ENCODE peak calls at places on chromosomes 13 and 19, in four cellular contexts. W is pancreas, T is dorsolateral prefrontal cortex, Z is GM23338. D is an unnamed sample.

GRCh38 chr13:112729408-112729807 is 39.6 kb downstream of the ATP11A start:
- DNase-seq in W (no peak), T (no peak), Z (no peak), D (no peak)

GRCh38 chr13:77184455-77184854 is 142.4 kb downstream of the MYCBP2 start:
- DNase-seq in T (no peak), W (no peak), Z (no peak), D (no peak)

GRCh38 chr13:46831588-46832194 is 34.7 kb upstream of the ESD start:
- DNase-seq in T (no peak), Z (peak; percentile 71), W (no peak), D (peak; percentile 34)

GRCh38 chr13:24097064-24097463 is 63.5 kb upstream of the SPATA13 start:
- DNase-seq in T (no peak), W (no peak), Z (no peak), D (no peak)

GRCh38 chr13:105377452-105377851 is 1158.0 kb downstream of the EFNB2 start:
- DNase-seq in W (no peak), Z (no peak), T (no peak), D (no peak)

GRCh38 chr13:27920677-27921420 is 1.0 kb downstream of the PDX1 start:
- DNase-seq in W (peak; percentile 62), Z (peak; percentile 52), T (no peak), D (no peak)

GRCh38 chr19:5099822-5100221 is 130.9 kb downstream of the KDM4B start:
- DNase-seq in W (no peak), T (no peak), Z (no peak), D (no peak)

GRCh38 chr13:51303063-51303552 is 36.4 kb upstream of the SERPINE3 start:
- DNase-seq in Z (peak; percentile 75), W (no peak), T (no peak), D (no peak)

GRCh38 chr13:26785845-26786630 is 25.5 kb upstream of the GPR12 start:
- DNase-seq in T (no peak), W (no peak), Z (peak; percentile 79), D (no peak)

GRCh38 chr19:48798937-48799336 is 11.9 kb downstream of the BCAT2 start:
- DNase-seq in W (no peak), Z (peak; percentile 77), T (no peak), D (no peak)

GRCh38 chr19:35545855-35546381 is 492 bp downstream of the TMEM147 start:
- DNase-seq in Z (peak; percentile 63), T (peak; percentile 53), W (no peak), D (peak; percentile 56)

GRCh38 chr19:39208175-39208795 is 4.2 kb upstream of the SYCN start:
- DNase-seq in T (no peak), Z (no peak), W (peak; percentile 56), D (no peak)

GRCh38 chr19:13526552-13526951 is 20.3 kb upstream of the CACNA1A start:
- DNase-seq in Z (peak; percentile 77), T (no peak), W (no peak), D (no peak)

GRCh38 chr19:38684078-38684861 is 36.8 kb downstream of the ACTN4 start:
- DNase-seq in Z (no peak), W (no peak), T (no peak), D (peak; percentile 96)

GRCh38 chr13:34347784-34348573 is 530.0 kb downstream of the RFC3 start:
- DNase-seq in W (no peak), Z (peak; percentile 27), T (no peak), D (no peak)

GRCh38 chr19:38878575-38879399 is 712 bp upstream of the RINL start:
- DNase-seq in T (no peak), Z (peak; percentile 41), W (peak; percentile 52), D (no peak)

GRCh38 chr19:55048446-55048845 is 10.4 kb upstream of the GP6 start:
- DNase-seq in W (no peak), Z (no peak), T (no peak), D (no peak)

GRCh38 chr19:17357078-17357666 is 19.8 kb downstream of the GTPBP3 start:
- DNase-seq in Z (no peak), T (no peak), W (no peak), D (no peak)

GRCh38 chr19:4633140-4633967 is 6.0 kb upstream of the TNFAIP8L1 start:
- DNase-seq in W (no peak), T (no peak), Z (peak; percentile 79), D (peak; percentile 63)

GRCh38 chr13:111210945-111211469 is 95.9 kb downstream of the ARHGEF7 start:
- DNase-seq in Z (no peak), W (no peak), T (no peak), D (no peak)

GRCh38 chr13:111212517-111212873 is 97.4 kb downstream of the ARHGEF7 start:
- DNase-seq in T (no peak), Z (no peak), W (no peak), D (no peak)

GRCh38 chr13:111210082-111210481 is 95.0 kb downstream of the ARHGEF7 start:
- DNase-seq in T (no peak), Z (no peak), W (no peak), D (no peak)

GRCh38 chr13:111210488-111210887 is 95.4 kb downstream of the ARHGEF7 start:
- DNase-seq in W (no peak), Z (no peak), T (peak; percentile 85), D (peak; percentile 57)

GRCh38 chr13:111211789-111212516 is 96.8 kb downstream of the ARHGEF7 start:
- DNase-seq in T (no peak), W (no peak), Z (peak; percentile 67), D (no peak)
- H3K27ac ChIP-seq in T (peak overlapping the region; percentile 94), W (no peak overlapping the region), Z (peak overlapping the region; percentile 81), D (no peak overlapping the region)

GRCh38 chr19:42635233-42635539 is 40.5 kb upstream of the CEACAM8 start:
- DNase-seq in T (no peak), W (peak; percentile 20), Z (no peak), D (no peak)
- TF ChIP-seq CTCF in T (no peak), W (no peak), Z (no peak), D (peak; percentile 20)

GRCh38 chr13:98979012-98979411 is 1.1 kb upstream of the DOCK9 start:
- DNase-seq in W (no peak), Z (no peak), T (no peak), D (no peak)
- H3K27ac ChIP-seq in W (no peak overlapping the region), Z (no peak overlapping the region), T (peak overlapping the region; percentile 99), D (no peak overlapping the region)

GRCh38 chr19:20565321-20566018 is at the start of gene ZNF737:
- DNase-seq in W (peak; percentile 99), T (peak; percentile 95), Z (peak; percentile 99), D (peak; percentile 73)
- TF ChIP-seq CTCF in W (no peak), T (peak; percentile 24), Z (peak; percentile 24), D (no peak)

GRCh38 chr19:46453661-46454060 is 17.7 kb downstream of the PNMA8A start:
- DNase-seq in T (no peak), Z (no peak), W (no peak), D (no peak)

GRCh38 chr19:46454244-46454643 is 17.1 kb downstream of the PNMA8A start:
- DNase-seq in Z (no peak), W (no peak), T (no peak), D (no peak)

GRCh38 chr19:46461537-46461936 is 9.8 kb downstream of the PNMA8A start:
- DNase-seq in T (no peak), W (no peak), Z (no peak), D (peak; percentile 81)

GRCh38 chr19:46460981-46461380 is 10.4 kb downstream of the PNMA8A start:
- DNase-seq in Z (no peak), T (no peak), W (no peak), D (no peak)

DNA sequence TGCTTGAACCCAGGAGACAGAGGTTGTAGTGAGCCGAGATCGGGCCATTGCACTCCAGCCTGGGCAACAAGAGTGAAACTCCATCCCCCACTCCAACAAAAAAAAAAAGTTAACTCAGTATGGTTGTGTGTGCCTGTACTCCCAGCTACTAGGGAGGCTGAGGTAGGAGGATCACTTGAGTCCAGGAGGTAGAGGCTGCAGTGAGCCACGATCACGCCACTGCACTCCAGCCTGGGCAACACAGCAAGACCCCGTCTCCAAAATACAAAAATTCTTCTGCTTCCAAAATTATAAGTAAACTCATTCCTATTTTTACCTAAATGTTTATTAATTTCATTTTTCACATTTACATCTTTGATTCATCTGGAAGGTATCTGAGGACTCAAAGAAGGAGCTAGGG is 14.4 kb downstream of the PNMA8A start:
- DNase-seq in Z (no peak), T (no peak), W (no peak), D (no peak)
- H3K27ac ChIP-seq in Z (no peak overlapping the region), T (no peak overlapping the region), W (no peak overlapping the region), D (peak overlapping the region; percentile 62)

DNA sequence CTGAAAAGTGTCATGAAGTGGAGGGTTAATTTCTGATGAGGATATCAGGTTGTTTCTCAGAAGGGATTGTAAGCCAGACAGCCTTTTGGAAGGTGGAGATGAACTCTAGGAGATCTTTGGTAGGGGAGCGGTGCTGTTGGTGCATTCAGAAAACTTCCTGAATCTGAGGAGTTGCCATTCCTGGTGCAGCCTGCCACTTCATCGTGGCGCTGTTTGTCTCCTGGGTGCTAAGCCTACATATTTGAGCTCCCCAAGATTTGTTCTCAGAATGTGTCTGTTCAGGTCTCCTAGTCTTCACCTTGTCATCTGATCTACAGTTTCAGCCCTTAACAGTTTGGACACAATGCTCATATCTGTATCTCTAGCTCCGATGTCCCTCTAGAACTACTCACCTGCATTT is 285.6 kb downstream of the MTUS2 start:
- DNase-seq in T (no peak), Z (peak; percentile 64), W (no peak), D (no peak)
- TF ChIP-seq CTCF in T (no peak), Z (peak; percentile 63), W (no peak), D (peak; percentile 21)

GRCh38 chr13:66657165-66657895 is 572.8 kb downstream of the PCDH9 start:
- DNase-seq in W (no peak), Z (peak; percentile 8), T (no peak), D (peak; percentile 73)

GRCh38 chr13:66663206-66663605 is 566.9 kb downstream of the PCDH9 start:
- DNase-seq in W (no peak), Z (no peak), T (no peak), D (no peak)

GRCh38 chr13:66661336-66661735 is 568.8 kb downstream of the PCDH9 start:
- DNase-seq in W (no peak), Z (no peak), T (no peak), D (no peak)

GRCh38 chr13:66659291-66660012 is 570.7 kb downstream of the PCDH9 start:
- DNase-seq in T (no peak), W (no peak), Z (no peak), D (no peak)

DNA sequence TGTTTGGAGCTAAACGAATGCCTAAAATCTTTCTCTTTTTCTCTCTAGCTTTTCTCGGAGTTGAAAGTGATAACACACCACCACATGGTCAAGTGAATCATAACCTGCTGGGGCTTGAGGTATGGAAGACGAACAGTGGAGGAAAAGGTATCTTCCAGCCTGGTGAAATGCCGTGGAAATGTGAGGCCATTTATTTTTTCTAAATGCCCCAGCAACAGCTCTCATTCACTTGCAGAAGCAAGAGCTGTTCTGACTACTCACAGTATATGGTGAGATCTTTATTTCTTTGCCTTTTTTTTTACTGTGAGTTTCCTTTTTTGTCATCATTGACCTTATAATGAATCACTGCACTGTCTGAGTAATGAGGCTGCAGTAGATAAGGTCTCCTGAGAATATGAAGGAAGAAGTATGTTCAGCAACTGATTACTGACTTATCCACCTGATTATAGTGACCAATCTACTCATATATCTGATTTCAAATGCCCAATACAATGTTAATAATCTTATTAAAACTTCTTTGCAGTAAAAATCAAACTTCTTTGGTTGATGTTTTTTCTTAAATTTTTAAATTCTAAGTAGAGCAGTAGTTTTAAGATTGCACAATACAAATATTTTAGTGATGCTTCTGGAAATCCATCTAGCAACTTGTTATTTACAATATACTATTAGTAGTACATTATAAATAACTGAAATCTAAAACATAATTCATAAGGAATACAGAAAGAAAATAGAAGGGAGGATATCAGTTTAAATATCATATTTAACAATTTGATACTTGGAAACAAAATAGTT is 569.9 kb downstream of the PCDH9 start:
- DNase-seq in W (no peak), T (no peak), Z (no peak), D (peak; percentile 11)
- H3K27ac ChIP-seq in W (no peak overlapping the region), T (peak overlapping the region; percentile 26), Z (no peak overlapping the region), D (no peak overlapping the region)

D was measured in RWPE1.